ENCODE peak calls at places on chromosomes 3 and 15, in four cellular contexts. K is PC-9, M is brain microvascular endothelial cell, R is skeletal muscle cell. A is an unnamed sample.

GRCh38 chr3:52182203-52182602 is 15.8 kb upstream of the ALAS1 start:
- DNase-seq in K (peak), M (no peak), R (no peak), A (no peak)

GRCh38 chr3:137325170-137325569 is 367.4 kb downstream of the IL20RB start:
- DNase-seq in K (no peak), M (no peak), R (no peak), A (no peak)

GRCh38 chr3:33807190-33807589 is 8.8 kb downstream of the PDCD6IP start:
- DNase-seq in K (no peak), M (no peak), R (no peak), A (peak)

GRCh38 chr3:155560135-155560534 is 184.7 kb downstream of the PLCH1 start:
- DNase-seq in K (no peak), M (no peak), R (no peak), A (no peak)

GRCh38 chr3:45595364-45596154 is 1.0 kb downstream of the LIMD1 start:
- DNase-seq in K (no peak), M (no peak), R (no peak), A (no peak)

GRCh38 chr3:67016522-67017080 is 18.5 kb downstream of the KBTBD8 start:
- DNase-seq in K (no peak), M (no peak), R (no peak), A (no peak)

GRCh38 chr15:60758961-60759729 is 280.2 kb upstream of the ICE2 start:
- DNase-seq in K (no peak), M (peak), R (peak), A (no peak)

GRCh38 chr3:159239054-159239453 is 437.2 kb downstream of the MFSD1 start:
- DNase-seq in K (no peak), M (no peak), R (peak), A (no peak)

GRCh38 chr3:168782193-168782592 is 686.5 kb upstream of the GOLIM4 start:
- DNase-seq in K (no peak), M (no peak), R (no peak), A (no peak)

GRCh38 chr15:62742409-62743171 is 300.0 kb upstream of the TPM1 start:
- DNase-seq in K (peak), M (peak), R (peak), A (peak)

GRCh38 chr15:29844290-29844903 is 22.1 kb upstream of the TJP1 start:
- DNase-seq in K (peak), M (no peak), R (no peak), A (no peak)

GRCh38 chr15:68301300-68301699 is 23.8 kb downstream of the FEM1B start:
- DNase-seq in K (no peak), M (no peak), R (no peak), A (no peak)

GRCh38 chr15:75206803-75207617 is 5.3 kb downstream of the C15orf39 start:
- DNase-seq in K (no peak), M (no peak), R (no peak), A (no peak)

GRCh38 chr15:71296032-71296686 is 180.9 kb downstream of the THSD4 start:
- DNase-seq in K (peak), M (peak), R (peak), A (no peak)

GRCh38 chr3:171159024-171159821 is 132.7 kb upstream of the SLC2A2 start:
- DNase-seq in K (no peak), M (no peak), R (no peak), A (no peak)

GRCh38 chr3:188052229-188052965 is 101.6 kb upstream of the LPP start:
- DNase-seq in K (no peak), M (peak), R (no peak), A (no peak)

GRCh38 chr3:188055388-188055787 is 98.6 kb upstream of the LPP start:
- DNase-seq in K (no peak), M (no peak), R (no peak), A (no peak)

GRCh38 chr3:188053710-188054379 is 100.1 kb upstream of the LPP start:
- DNase-seq in K (no peak), M (no peak), R (no peak), A (no peak)

GRCh38 chr3:188051801-188052228 is 102.1 kb upstream of the LPP start:
- DNase-seq in K (no peak), M (peak), R (no peak), A (no peak)

DNA sequence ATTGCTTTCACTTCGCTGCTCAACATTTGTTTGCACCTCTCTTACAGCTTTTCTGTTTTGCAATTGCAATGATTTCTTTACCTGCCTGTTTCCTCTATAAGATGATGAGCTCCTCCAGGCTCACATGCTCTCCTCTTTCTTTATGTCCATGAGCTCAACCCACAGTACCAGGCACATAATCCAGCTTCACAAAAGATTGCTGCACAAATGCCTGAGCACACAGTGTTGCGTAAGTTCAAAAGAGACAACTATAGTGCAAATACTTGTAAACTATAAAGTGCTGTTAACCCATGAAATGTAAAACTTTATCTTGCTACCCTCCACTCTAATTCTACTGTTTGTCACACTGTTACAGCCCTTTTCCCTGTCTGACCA is 101.0 kb upstream of the LPP start:
- DNase-seq in K (no peak), M (no peak), R (no peak), A (no peak)
- H3K4me3 ChIP-seq in K (no peak), M (no peak), R (no peak), A (no peak)

DNA sequence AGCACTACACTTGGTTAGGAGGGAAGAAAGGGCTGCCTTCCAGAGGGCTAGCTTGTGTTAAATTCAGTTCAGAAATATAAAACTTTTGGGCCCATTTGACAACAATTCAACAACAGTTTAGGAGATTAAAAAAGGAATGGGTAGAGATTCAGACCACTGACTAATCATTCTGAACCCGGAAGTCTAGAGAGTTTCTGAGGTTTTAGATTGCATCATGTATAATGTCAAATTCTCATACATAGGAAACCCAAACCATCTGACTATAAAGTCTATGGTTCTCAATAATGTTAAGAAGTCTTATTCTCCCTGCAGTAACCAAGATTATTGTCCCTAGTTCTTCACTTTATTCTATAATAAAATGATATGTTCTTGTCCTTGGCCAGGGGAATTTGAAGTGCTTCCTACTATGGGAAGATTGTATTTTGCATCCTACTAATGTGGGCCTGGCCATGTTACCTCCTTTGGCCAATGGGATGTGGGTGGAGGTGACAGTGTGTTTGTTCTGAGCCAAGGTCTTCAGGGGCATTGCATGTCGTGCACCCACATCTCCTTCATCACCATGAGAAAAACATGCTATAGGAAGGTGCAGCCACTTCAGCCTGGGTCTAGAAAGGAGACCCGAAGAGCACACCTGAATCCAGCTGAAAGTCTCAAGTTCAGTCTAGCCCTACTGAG is 66.4 kb upstream of the CCNL1 start:
- DNase-seq in K (no peak), M (no peak), R (no peak), A (no peak)
- H3K4me3 ChIP-seq in K (no peak), M (no peak), R (no peak), A (no peak)

GRCh38 chr15:85473455-85473854 is 93.1 kb downstream of the AKAP13 start:
- DNase-seq in K (no peak), M (peak), R (peak), A (no peak)

GRCh38 chr15:85475711-85476110 is 95.3 kb downstream of the AKAP13 start:
- DNase-seq in K (no peak), M (no peak), R (no peak), A (no peak)

GRCh38 chr15:85475317-85475701 is 94.9 kb downstream of the AKAP13 start:
- DNase-seq in K (no peak), M (no peak), R (no peak), A (no peak)

GRCh38 chr15:85477061-85477460 is 96.7 kb downstream of the AKAP13 start:
- DNase-seq in K (no peak), M (no peak), R (no peak), A (no peak)

GRCh38 chr15:85474700-85475316 is 94.4 kb downstream of the AKAP13 start:
- DNase-seq in K (no peak), M (no peak), R (no peak), A (no peak)
- H3K4me3 ChIP-seq in K (no peak), M (no peak), R (no peak), A (no peak)

GRCh38 chr3:186150234-186150830 is 41.4 kb upstream of the ETV5 start:
- DNase-seq in K (no peak), M (no peak), R (no peak), A (no peak)
- H3K4me3 ChIP-seq in K (no peak), M (no peak), R (no peak), A (no peak)

GRCh38 chr3:195809291-195809785 is 2.4 kb downstream of the MUC4 start:
- DNase-seq in K (no peak), M (no peak), R (no peak), A (no peak)
- H3K4me3 ChIP-seq in K (peak), M (no peak), R (no peak), A (no peak)

GRCh38 chr3:11635671-11636371 is 7.9 kb downstream of the VGLL4 start:
- DNase-seq in K (no peak), M (no peak), R (no peak), A (no peak)
- H3K4me3 ChIP-seq in K (no peak), M (no peak), R (no peak), A (no peak)

DNA sequence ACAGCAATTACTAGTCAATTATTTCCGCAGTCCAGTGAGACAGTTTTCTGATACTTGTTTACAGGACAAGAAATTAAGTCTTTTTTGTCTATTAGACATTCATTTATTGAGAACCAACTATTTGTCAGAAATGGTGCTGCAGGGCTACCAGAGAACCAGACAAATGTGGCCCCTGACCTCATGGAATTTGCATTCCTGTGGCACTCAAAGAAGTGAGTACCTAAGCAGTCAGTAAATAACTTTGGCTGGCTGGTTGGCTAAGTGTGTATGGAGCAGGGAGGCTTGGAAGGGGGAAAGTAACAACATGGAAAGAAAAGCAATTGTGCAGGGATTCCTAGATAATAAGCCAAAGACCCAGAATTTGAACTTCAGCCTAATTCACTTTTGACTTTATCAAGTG is 837.0 kb upstream of the CFAP20DC start:
- DNase-seq in K (no peak), M (no peak), R (no peak), A (no peak)
- H3K4me3 ChIP-seq in K (no peak), M (no peak), R (no peak), A (no peak)

DNA sequence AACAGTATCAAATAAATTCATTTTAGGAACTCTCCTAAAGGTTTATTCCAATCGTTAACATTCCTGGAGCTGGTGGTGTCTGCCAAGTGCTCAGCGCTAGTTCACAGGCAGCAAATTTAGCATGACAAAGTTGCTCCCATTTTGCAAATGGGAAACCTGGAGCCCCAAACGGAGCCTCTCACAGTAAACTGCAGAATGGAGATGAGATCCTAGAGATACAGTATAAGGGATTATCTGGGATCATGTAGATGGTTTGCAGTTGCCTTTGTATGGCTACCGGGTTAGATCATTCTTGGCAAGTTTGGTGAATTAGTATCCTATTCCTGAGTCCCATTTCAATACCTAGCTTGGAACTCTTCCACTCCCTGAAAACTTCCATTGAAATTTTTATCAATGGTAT is 173.7 kb downstream of the CDIN1 start:
- DNase-seq in K (no peak), M (no peak), R (no peak), A (no peak)
- H3K4me3 ChIP-seq in K (no peak), M (no peak), R (no peak), A (no peak)

GRCh38 chr15:57130956-57131355 is 212.5 kb downstream of the TCF12 start:
- DNase-seq in K (no peak), M (no peak), R (no peak), A (no peak)

GRCh38 chr15:57124036-57124435 is 205.6 kb downstream of the TCF12 start:
- DNase-seq in K (no peak), M (no peak), R (no peak), A (no peak)

GRCh38 chr15:57133127-57133968 is 214.9 kb downstream of the TCF12 start:
- DNase-seq in K (no peak), M (no peak), R (no peak), A (no peak)

GRCh38 chr15:57134877-57135276 is 216.4 kb downstream of the TCF12 start:
- DNase-seq in K (no peak), M (no peak), R (no peak), A (no peak)

GRCh38 chr15:57129064-57129463 is 210.6 kb downstream of the TCF12 start:
- DNase-seq in K (no peak), M (no peak), R (no peak), A (no peak)
- H3K4me3 ChIP-seq in K (no peak), M (no peak), R (no peak), A (no peak)

A was measured in LNCaP clone FGC.